ENCODE peak calls at places on chromosome X, in nine cellular contexts. One of them, this sample, is unnamed.

GRCh38 chrX:23883737-23884354 is 23.9 kb downstream of the APOO start:
- DNase-seq in endothelial cell of umbilical vein: peak; percentile 37
- DNase-seq in Panc1: no peak
- DNase-seq in suprapubic skin: no peak
- DNase-seq in HL-60: no peak
- DNase-seq in transverse colon: no peak
- DNase-seq in GM12878: no peak
- DNase-seq in sigmoid colon: no peak
- DNase-seq in stomach: no peak
- DNase-seq in this sample: no peak

GRCh38 chrX:146259207-146259606 is 441.6 kb downstream of the SLITRK2 start:
- DNase-seq in endothelial cell of umbilical vein: no peak
- DNase-seq in HL-60: no peak
- DNase-seq in suprapubic skin: no peak
- DNase-seq in Panc1: no peak
- DNase-seq in stomach: no peak
- DNase-seq in sigmoid colon: no peak
- DNase-seq in transverse colon: no peak
- DNase-seq in GM12878: no peak
- DNase-seq in this sample: peak; percentile 35

GRCh38 chrX:138481649-138482048 is 229.9 kb downstream of the FGF13 start:
- DNase-seq in sigmoid colon: no peak
- DNase-seq in stomach: no peak
- DNase-seq in HL-60: no peak
- DNase-seq in transverse colon: no peak
- DNase-seq in Panc1: no peak
- DNase-seq in GM12878: no peak
- DNase-seq in endothelial cell of umbilical vein: no peak
- DNase-seq in suprapubic skin: no peak
- DNase-seq in this sample: no peak

GRCh38 chrX:24498181-24498580 is 33.1 kb downstream of the PDK3 start:
- DNase-seq in endothelial cell of umbilical vein: peak; percentile 13
- DNase-seq in sigmoid colon: peak; percentile 74
- DNase-seq in suprapubic skin: no peak
- DNase-seq in Panc1: no peak
- DNase-seq in HL-60: no peak
- DNase-seq in transverse colon: peak; percentile 22
- DNase-seq in GM12878: no peak
- DNase-seq in stomach: no peak
- DNase-seq in this sample: no peak

GRCh38 chrX:115362334-115363095 is 73.0 kb downstream of the LUZP4 start:
- DNase-seq in transverse colon: no peak
- DNase-seq in sigmoid colon: no peak
- DNase-seq in GM12878: no peak
- DNase-seq in stomach: no peak
- DNase-seq in HL-60: no peak
- DNase-seq in endothelial cell of umbilical vein: no peak
- DNase-seq in Panc1: no peak
- DNase-seq in suprapubic skin: no peak
- DNase-seq in this sample: no peak

GRCh38 chrX:148310402-148311200 is 189.8 kb upstream of the AFF2 start:
- DNase-seq in sigmoid colon: no peak
- DNase-seq in Panc1: no peak
- DNase-seq in suprapubic skin: no peak
- DNase-seq in endothelial cell of umbilical vein: no peak
- DNase-seq in GM12878: peak; percentile 15
- DNase-seq in HL-60: peak; percentile 3
- DNase-seq in transverse colon: no peak
- DNase-seq in stomach: no peak
- DNase-seq in this sample: no peak

GRCh38 chrX:153348421-153348820 is 14.5 kb downstream of the ZNF275 start:
- DNase-seq in stomach: no peak
- DNase-seq in HL-60: no peak
- DNase-seq in sigmoid colon: no peak
- DNase-seq in Panc1: no peak
- DNase-seq in suprapubic skin: no peak
- DNase-seq in endothelial cell of umbilical vein: no peak
- DNase-seq in GM12878: no peak
- DNase-seq in transverse colon: no peak
- DNase-seq in this sample: no peak

GRCh38 chrX:21705215-21705614 is 47.1 kb upstream of the KLHL34 start:
- DNase-seq in Panc1: no peak
- DNase-seq in stomach: no peak
- DNase-seq in sigmoid colon: no peak
- DNase-seq in endothelial cell of umbilical vein: no peak
- DNase-seq in HL-60: no peak
- DNase-seq in GM12878: no peak
- DNase-seq in suprapubic skin: no peak
- DNase-seq in transverse colon: no peak
- DNase-seq in this sample: no peak

GRCh38 chrX:24672701-24673190 is 21.0 kb upstream of the POLA1 start:
- DNase-seq in transverse colon: no peak
- DNase-seq in GM12878: no peak
- DNase-seq in Panc1: no peak
- DNase-seq in suprapubic skin: no peak
- DNase-seq in endothelial cell of umbilical vein: no peak
- DNase-seq in sigmoid colon: no peak
- DNase-seq in HL-60: no peak
- DNase-seq in stomach: no peak
- DNase-seq in this sample: no peak

GRCh38 chrX:97898798-97899197 is 1015.1 kb downstream of the RPA4 start:
- DNase-seq in HL-60: no peak
- DNase-seq in Panc1: no peak
- DNase-seq in transverse colon: no peak
- DNase-seq in endothelial cell of umbilical vein: peak; percentile 31
- DNase-seq in stomach: no peak
- DNase-seq in GM12878: no peak
- DNase-seq in sigmoid colon: no peak
- DNase-seq in suprapubic skin: no peak
- DNase-seq in this sample: no peak

GRCh38 chrX:136065044-136065671 is 79.9 kb downstream of the SLC9A6 start:
- DNase-seq in Panc1: no peak
- DNase-seq in GM12878: no peak
- DNase-seq in stomach: no peak
- DNase-seq in suprapubic skin: no peak
- DNase-seq in sigmoid colon: peak; percentile 86
- DNase-seq in HL-60: no peak
- DNase-seq in transverse colon: no peak
- DNase-seq in endothelial cell of umbilical vein: peak; percentile 84
- DNase-seq in this sample: peak; percentile 8

GRCh38 chrX:41164469-41164868 is 79.2 kb downstream of the USP9X start:
- DNase-seq in HL-60: no peak
- DNase-seq in sigmoid colon: no peak
- DNase-seq in Panc1: no peak
- DNase-seq in suprapubic skin: no peak
- DNase-seq in stomach: peak; percentile 56
- DNase-seq in endothelial cell of umbilical vein: no peak
- DNase-seq in transverse colon: peak; percentile 38
- DNase-seq in GM12878: no peak
- DNase-seq in this sample: no peak

GRCh38 chrX:41695464-41695863 is 6.7 kb downstream of the GPR34 start:
- DNase-seq in HL-60: no peak
- DNase-seq in endothelial cell of umbilical vein: no peak
- DNase-seq in GM12878: no peak
- DNase-seq in stomach: no peak
- DNase-seq in Panc1: no peak
- DNase-seq in suprapubic skin: no peak
- DNase-seq in transverse colon: no peak
- DNase-seq in sigmoid colon: no peak
- DNase-seq in this sample: no peak

GRCh38 chrX:136608295-136608933 is 39.5 kb upstream of the CD40LG start:
- DNase-seq in stomach: peak; percentile 55
- DNase-seq in suprapubic skin: no peak
- DNase-seq in Panc1: no peak
- DNase-seq in HL-60: peak; percentile 10
- DNase-seq in sigmoid colon: peak; percentile 64
- DNase-seq in endothelial cell of umbilical vein: peak; percentile 2
- DNase-seq in transverse colon: peak; percentile 64
- DNase-seq in GM12878: no peak
- DNase-seq in this sample: peak; percentile 33

GRCh38 chrX:72048515-72049455 is 82.9 kb downstream of the RTL5 start:
- DNase-seq in stomach: no peak
- DNase-seq in sigmoid colon: peak; percentile 7
- DNase-seq in HL-60: no peak
- DNase-seq in suprapubic skin: no peak
- DNase-seq in GM12878: no peak
- DNase-seq in transverse colon: peak; percentile 31
- DNase-seq in Panc1: no peak
- DNase-seq in endothelial cell of umbilical vein: no peak
- DNase-seq in this sample: no peak

GRCh38 chrX:45761920-45762319 is 561.2 kb upstream of the DIPK2B start:
- DNase-seq in GM12878: no peak
- DNase-seq in stomach: no peak
- DNase-seq in suprapubic skin: no peak
- DNase-seq in sigmoid colon: no peak
- DNase-seq in endothelial cell of umbilical vein: no peak
- DNase-seq in HL-60: no peak
- DNase-seq in transverse colon: no peak
- DNase-seq in Panc1: no peak
- DNase-seq in this sample: no peak

GRCh38 chrX:36407886-36408285 is 488.4 kb downstream of the CFAP47 start:
- DNase-seq in Panc1: no peak
- DNase-seq in GM12878: no peak
- DNase-seq in endothelial cell of umbilical vein: no peak
- DNase-seq in HL-60: no peak
- DNase-seq in sigmoid colon: no peak
- DNase-seq in transverse colon: no peak
- DNase-seq in suprapubic skin: no peak
- DNase-seq in stomach: no peak
- DNase-seq in this sample: peak; percentile 1

GRCh38 chrX:130772313-130773140 is 130.5 kb downstream of the ENOX2 start:
- DNase-seq in stomach: no peak
- DNase-seq in sigmoid colon: no peak
- DNase-seq in GM12878: no peak
- DNase-seq in suprapubic skin: no peak
- DNase-seq in transverse colon: no peak
- DNase-seq in Panc1: no peak
- DNase-seq in endothelial cell of umbilical vein: no peak
- DNase-seq in HL-60: no peak
- DNase-seq in this sample: no peak

GRCh38 chrX:27976284-27976683 is 5.0 kb downstream of the DCAF8L1 start:
- DNase-seq in endothelial cell of umbilical vein: no peak
- DNase-seq in Panc1: no peak
- DNase-seq in stomach: no peak
- DNase-seq in sigmoid colon: no peak
- DNase-seq in GM12878: no peak
- DNase-seq in HL-60: no peak
- DNase-seq in suprapubic skin: no peak
- DNase-seq in transverse colon: no peak
- DNase-seq in this sample: no peak

GRCh38 chrX:140709421-140709846 is at the start of gene LINC00632:
- DNase-seq in Panc1: no peak
- DNase-seq in transverse colon: no peak
- DNase-seq in sigmoid colon: no peak
- DNase-seq in stomach: no peak
- DNase-seq in GM12878: no peak
- DNase-seq in endothelial cell of umbilical vein: no peak
- DNase-seq in suprapubic skin: no peak
- DNase-seq in HL-60: no peak
- DNase-seq in this sample: no peak

GRCh38 chrX:41664307-41665299 is 24.2 kb upstream of the GPR34 start:
- DNase-seq in Panc1: no peak
- DNase-seq in endothelial cell of umbilical vein: no peak
- DNase-seq in transverse colon: no peak
- DNase-seq in GM12878: no peak
- DNase-seq in stomach: no peak
- DNase-seq in suprapubic skin: no peak
- DNase-seq in HL-60: no peak
- DNase-seq in sigmoid colon: no peak
- DNase-seq in this sample: no peak

GRCh38 chrX:57817302-57817701 is 93.0 kb downstream of the ZXDA start:
- DNase-seq in transverse colon: no peak
- DNase-seq in Panc1: no peak
- DNase-seq in suprapubic skin: no peak
- DNase-seq in endothelial cell of umbilical vein: no peak
- DNase-seq in sigmoid colon: no peak
- DNase-seq in HL-60: no peak
- DNase-seq in GM12878: no peak
- DNase-seq in stomach: no peak
- DNase-seq in this sample: no peak

GRCh38 chrX:11765449-11765848 is 7.4 kb downstream of the MSL3 start:
- DNase-seq in GM12878: no peak
- DNase-seq in stomach: no peak
- DNase-seq in suprapubic skin: no peak
- DNase-seq in transverse colon: no peak
- DNase-seq in sigmoid colon: no peak
- DNase-seq in Panc1: no peak
- DNase-seq in endothelial cell of umbilical vein: no peak
- DNase-seq in HL-60: no peak
- DNase-seq in this sample: no peak
- TF ChIP-seq POLR2AphosphoS5 in GM12878: no peak
- TF ChIP-seq POLR2AphosphoS5 in stomach: no peak
- TF ChIP-seq POLR2AphosphoS5 in suprapubic skin: no peak
- TF ChIP-seq POLR2AphosphoS5 in transverse colon: no peak
- TF ChIP-seq POLR2AphosphoS5 in sigmoid colon: no peak
- TF ChIP-seq POLR2AphosphoS5 in Panc1: no peak
- TF ChIP-seq POLR2AphosphoS5 in endothelial cell of umbilical vein: no peak
- TF ChIP-seq POLR2AphosphoS5 in HL-60: no peak
- TF ChIP-seq POLR2AphosphoS5 in this sample: no peak

GRCh38 chrX:131816551-131817136 is 206.5 kb upstream of the STK26 start:
- DNase-seq in sigmoid colon: peak; percentile 90
- DNase-seq in HL-60: no peak
- DNase-seq in stomach: peak; percentile 84
- DNase-seq in GM12878: peak; percentile 90
- DNase-seq in transverse colon: peak; percentile 87
- DNase-seq in Panc1: no peak
- DNase-seq in suprapubic skin: no peak
- DNase-seq in endothelial cell of umbilical vein: peak; percentile 42
- DNase-seq in this sample: no peak
- H3K27ac ChIP-seq in sigmoid colon: no peak overlapping the region
- H3K27ac ChIP-seq in HL-60: no peak overlapping the region
- H3K27ac ChIP-seq in stomach: no peak overlapping the region
- H3K27ac ChIP-seq in GM12878: peak overlapping the region; percentile 57
- H3K27ac ChIP-seq in transverse colon: no peak overlapping the region
- H3K27ac ChIP-seq in Panc1: peak overlapping the region; percentile 72
- H3K27ac ChIP-seq in suprapubic skin: no peak overlapping the region
- H3K27ac ChIP-seq in endothelial cell of umbilical vein: no peak overlapping the region
- H3K27ac ChIP-seq in this sample: no peak overlapping the region

GRCh38 chrX:154378059-154378798 is 866 bp upstream of the EMD start:
- DNase-seq in sigmoid colon: peak; percentile 90
- DNase-seq in suprapubic skin: no peak
- DNase-seq in endothelial cell of umbilical vein: peak; percentile 70
- DNase-seq in Panc1: no peak
- DNase-seq in HL-60: peak; percentile 24
- DNase-seq in transverse colon: peak; percentile 61
- DNase-seq in GM12878: no peak
- DNase-seq in stomach: peak; percentile 70
- DNase-seq in this sample: no peak
- TF ChIP-seq POLR2AphosphoS5 in sigmoid colon: peak; percentile 91
- TF ChIP-seq POLR2AphosphoS5 in suprapubic skin: no peak
- TF ChIP-seq POLR2AphosphoS5 in endothelial cell of umbilical vein: peak; percentile 75
- TF ChIP-seq POLR2AphosphoS5 in Panc1: peak; percentile 63
- TF ChIP-seq POLR2AphosphoS5 in HL-60: peak; percentile 41
- TF ChIP-seq POLR2AphosphoS5 in transverse colon: peak; percentile 85
- TF ChIP-seq POLR2AphosphoS5 in GM12878: no peak
- TF ChIP-seq POLR2AphosphoS5 in stomach: peak; percentile 84
- TF ChIP-seq POLR2AphosphoS5 in this sample: peak; percentile 49

DNA sequence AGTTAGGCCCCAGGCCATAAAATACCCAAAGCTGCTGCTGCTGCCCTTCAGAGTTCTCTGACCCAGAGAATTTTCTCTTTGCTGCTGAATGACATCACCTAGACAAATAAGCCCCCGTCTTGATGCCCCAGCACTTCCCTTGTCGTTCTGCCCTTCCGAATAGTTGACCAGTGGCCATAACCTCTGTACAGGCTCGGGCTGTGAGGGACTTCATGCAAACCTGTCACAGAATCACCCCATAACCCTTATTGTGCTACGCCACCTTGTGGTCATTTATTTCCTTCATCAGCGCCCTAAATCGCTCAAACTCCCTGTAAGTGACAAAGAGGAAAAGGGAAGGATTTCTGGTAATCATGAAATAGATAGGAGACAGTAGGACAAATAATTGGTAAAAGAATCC is 18.8 kb downstream of the SPACA5 start:
- DNase-seq in HL-60: no peak
- DNase-seq in endothelial cell of umbilical vein: peak; percentile 63
- DNase-seq in stomach: peak; percentile 43
- DNase-seq in suprapubic skin: no peak
- DNase-seq in Panc1: no peak
- DNase-seq in sigmoid colon: no peak
- DNase-seq in transverse colon: peak; percentile 36
- DNase-seq in GM12878: peak; percentile 28
- DNase-seq in this sample: no peak
- H3K27ac ChIP-seq in HL-60: no peak overlapping the region
- H3K27ac ChIP-seq in endothelial cell of umbilical vein: no peak overlapping the region
- H3K27ac ChIP-seq in stomach: no peak overlapping the region
- H3K27ac ChIP-seq in suprapubic skin: no peak overlapping the region
- H3K27ac ChIP-seq in Panc1: no peak overlapping the region
- H3K27ac ChIP-seq in sigmoid colon: peak overlapping the region; percentile 12
- H3K27ac ChIP-seq in transverse colon: no peak overlapping the region
- H3K27ac ChIP-seq in GM12878: no peak overlapping the region
- H3K27ac ChIP-seq in this sample: no peak overlapping the region

This sample was measured in upper lobe of left lung.